ENCODE peak calls at places on chromosomes 2 and 18, in five cellular contexts. One of them, this sample, is unnamed.

GRCh38 chr2:234968633-234969328 is 17.0 kb downstream of the SH3BP4 start:
- DNase-seq in GM10248: no peak
- DNase-seq in psoas muscle: no peak
- DNase-seq in gastrocnemius medialis: no peak
- DNase-seq in cardiac fibroblast: no peak
- DNase-seq in this sample: no peak

GRCh38 chr2:105510761-105511669 is 112.2 kb upstream of the FHL2 start:
- DNase-seq in gastrocnemius medialis: no peak
- DNase-seq in GM10248: no peak
- DNase-seq in psoas muscle: no peak
- DNase-seq in cardiac fibroblast: peak
- DNase-seq in this sample: no peak

GRCh38 chr18:52588916-52589315 is 248.9 kb downstream of the DCC start:
- DNase-seq in psoas muscle: no peak
- DNase-seq in GM10248: no peak
- DNase-seq in gastrocnemius medialis: no peak
- DNase-seq in cardiac fibroblast: no peak
- DNase-seq in this sample: no peak

GRCh38 chr2:111986116-111986900 is 68.8 kb upstream of the TMEM87B start:
- DNase-seq in GM10248: no peak
- DNase-seq in gastrocnemius medialis: no peak
- DNase-seq in psoas muscle: no peak
- DNase-seq in cardiac fibroblast: no peak
- DNase-seq in this sample: no peak

GRCh38 chr2:147843421-147843863 is 1.4 kb upstream of the ACVR2A start:
- DNase-seq in cardiac fibroblast: no peak
- DNase-seq in gastrocnemius medialis: no peak
- DNase-seq in GM10248: no peak
- DNase-seq in psoas muscle: no peak
- DNase-seq in this sample: no peak

GRCh38 chr2:174740718-174741117 is 23.6 kb downstream of the CHRNA1 start:
- DNase-seq in cardiac fibroblast: no peak
- DNase-seq in GM10248: no peak
- DNase-seq in gastrocnemius medialis: no peak
- DNase-seq in psoas muscle: no peak
- DNase-seq in this sample: no peak

GRCh38 chr2:208466133-208466919 is 59.7 kb downstream of the PTH2R start:
- DNase-seq in psoas muscle: no peak
- DNase-seq in cardiac fibroblast: peak
- DNase-seq in gastrocnemius medialis: no peak
- DNase-seq in GM10248: peak
- DNase-seq in this sample: peak

GRCh38 chr18:457120-457519 is 43.4 kb downstream of the COLEC12 start:
- DNase-seq in cardiac fibroblast: peak
- DNase-seq in GM10248: no peak
- DNase-seq in gastrocnemius medialis: peak
- DNase-seq in psoas muscle: peak
- DNase-seq in this sample: peak

GRCh38 chr2:47269316-47270232 is 114.5 kb upstream of the STPG4 start:
- DNase-seq in gastrocnemius medialis: peak
- DNase-seq in psoas muscle: peak
- DNase-seq in cardiac fibroblast: peak
- DNase-seq in GM10248: no peak
- DNase-seq in this sample: no peak

GRCh38 chr2:201201371-201201770 is 18.4 kb downstream of the CASP10 start:
- DNase-seq in GM10248: no peak
- DNase-seq in gastrocnemius medialis: no peak
- DNase-seq in cardiac fibroblast: no peak
- DNase-seq in psoas muscle: no peak
- DNase-seq in this sample: no peak

GRCh38 chr2:42613281-42614064 is 45.0 kb downstream of the MTA3 start:
- DNase-seq in cardiac fibroblast: peak
- DNase-seq in psoas muscle: no peak
- DNase-seq in GM10248: no peak
- DNase-seq in gastrocnemius medialis: no peak
- DNase-seq in this sample: no peak

GRCh38 chr2:213001285-213001910 is 150.0 kb downstream of the IKZF2 start:
- DNase-seq in cardiac fibroblast: no peak
- DNase-seq in GM10248: no peak
- DNase-seq in gastrocnemius medialis: no peak
- DNase-seq in psoas muscle: no peak
- DNase-seq in this sample: no peak

GRCh38 chr2:146579154-146579930 is 1265.5 kb upstream of the ACVR2A start:
- DNase-seq in psoas muscle: no peak
- DNase-seq in gastrocnemius medialis: no peak
- DNase-seq in cardiac fibroblast: peak
- DNase-seq in GM10248: no peak
- DNase-seq in this sample: no peak

GRCh38 chr18:29087616-29088246 is 910.8 kb upstream of the CDH2 start:
- DNase-seq in cardiac fibroblast: no peak
- DNase-seq in GM10248: no peak
- DNase-seq in psoas muscle: no peak
- DNase-seq in gastrocnemius medialis: no peak
- DNase-seq in this sample: no peak

GRCh38 chr18:57791911-57792310 is 11.2 kb downstream of the ATP8B1 start:
- DNase-seq in cardiac fibroblast: no peak
- DNase-seq in GM10248: no peak
- DNase-seq in psoas muscle: no peak
- DNase-seq in gastrocnemius medialis: no peak
- DNase-seq in this sample: no peak

GRCh38 chr2:241975593-241976284 is 106.2 kb downstream of the RTP5 start:
- DNase-seq in cardiac fibroblast: peak
- DNase-seq in GM10248: no peak
- DNase-seq in psoas muscle: no peak
- DNase-seq in gastrocnemius medialis: no peak
- DNase-seq in this sample: no peak

GRCh38 chr2:154403242-154403790 is 295.2 kb upstream of the KCNJ3 start:
- DNase-seq in cardiac fibroblast: no peak
- DNase-seq in gastrocnemius medialis: no peak
- DNase-seq in GM10248: no peak
- DNase-seq in psoas muscle: no peak
- DNase-seq in this sample: no peak

GRCh38 chr18:58732471-58732870 is 61.2 kb downstream of the MALT1 start:
- DNase-seq in gastrocnemius medialis: no peak
- DNase-seq in GM10248: no peak
- DNase-seq in psoas muscle: no peak
- DNase-seq in cardiac fibroblast: no peak
- DNase-seq in this sample: no peak

GRCh38 chr2:30645745-30646119 is 161.5 kb downstream of the CAPN13 start:
- DNase-seq in GM10248: no peak
- DNase-seq in cardiac fibroblast: no peak
- DNase-seq in gastrocnemius medialis: no peak
- DNase-seq in psoas muscle: no peak
- DNase-seq in this sample: no peak

GRCh38 chr2:18475884-18476283 is 84.6 kb downstream of the RDH14 start:
- DNase-seq in cardiac fibroblast: no peak
- DNase-seq in psoas muscle: no peak
- DNase-seq in GM10248: no peak
- DNase-seq in gastrocnemius medialis: no peak
- DNase-seq in this sample: no peak

GRCh38 chr2:191180712-191181111 is 29.9 kb upstream of the STAT4 start:
- DNase-seq in cardiac fibroblast: peak
- DNase-seq in GM10248: no peak
- DNase-seq in psoas muscle: no peak
- DNase-seq in gastrocnemius medialis: no peak
- DNase-seq in this sample: no peak

GRCh38 chr2:220279372-220279771 is 651.9 kb downstream of the SLC4A3 start:
- DNase-seq in gastrocnemius medialis: no peak
- DNase-seq in cardiac fibroblast: peak
- DNase-seq in psoas muscle: no peak
- DNase-seq in GM10248: no peak
- DNase-seq in this sample: no peak

GRCh38 chr2:155546715-155547555 is 785.6 kb downstream of the NR4A2 start:
- DNase-seq in cardiac fibroblast: peak
- DNase-seq in gastrocnemius medialis: no peak
- DNase-seq in GM10248: no peak
- DNase-seq in psoas muscle: no peak
- DNase-seq in this sample: no peak

GRCh38 chr2:43218550-43219382 is 7.6 kb downstream of the ZFP36L2 start:
- DNase-seq in psoas muscle: peak
- DNase-seq in GM10248: no peak
- DNase-seq in gastrocnemius medialis: no peak
- DNase-seq in cardiac fibroblast: peak
- DNase-seq in this sample: no peak

GRCh38 chr2:178359192-178359912 is 91.6 kb downstream of the PRKRA start:
- DNase-seq in gastrocnemius medialis: no peak
- DNase-seq in GM10248: no peak
- DNase-seq in psoas muscle: no peak
- DNase-seq in cardiac fibroblast: no peak
- DNase-seq in this sample: no peak

GRCh38 chr2:55408946-55409868 is 10.4 kb downstream of the CCDC88A start:
- DNase-seq in GM10248: no peak
- DNase-seq in gastrocnemius medialis: no peak
- DNase-seq in psoas muscle: no peak
- DNase-seq in cardiac fibroblast: peak
- DNase-seq in this sample: no peak

GRCh38 chr2:152222975-152223638 is 47.5 kb upstream of the STAM2 start:
- DNase-seq in GM10248: no peak
- DNase-seq in cardiac fibroblast: peak
- DNase-seq in psoas muscle: peak
- DNase-seq in gastrocnemius medialis: peak
- DNase-seq in this sample: no peak

GRCh38 chr2:236882931-236883330 is 202.8 kb upstream of the COPS8 start:
- DNase-seq in GM10248: no peak
- DNase-seq in psoas muscle: no peak
- DNase-seq in gastrocnemius medialis: no peak
- DNase-seq in cardiac fibroblast: no peak
- DNase-seq in this sample: no peak

GRCh38 chr2:233114421-233114861 is 54.3 kb downstream of the INPP5D start:
- DNase-seq in cardiac fibroblast: no peak
- DNase-seq in psoas muscle: no peak
- DNase-seq in GM10248: no peak
- DNase-seq in gastrocnemius medialis: no peak
- DNase-seq in this sample: no peak

GRCh38 chr2:190335225-190335559 is 8.2 kb upstream of the INPP1 start:
- DNase-seq in cardiac fibroblast: no peak
- DNase-seq in gastrocnemius medialis: no peak
- DNase-seq in psoas muscle: no peak
- DNase-seq in GM10248: no peak
- DNase-seq in this sample: no peak

GRCh38 chr2:37168217-37168981 is 11.6 kb upstream of the EIF2AK2 start:
- DNase-seq in psoas muscle: no peak
- DNase-seq in cardiac fibroblast: peak
- DNase-seq in GM10248: peak
- DNase-seq in gastrocnemius medialis: no peak
- DNase-seq in this sample: peak

DNA sequence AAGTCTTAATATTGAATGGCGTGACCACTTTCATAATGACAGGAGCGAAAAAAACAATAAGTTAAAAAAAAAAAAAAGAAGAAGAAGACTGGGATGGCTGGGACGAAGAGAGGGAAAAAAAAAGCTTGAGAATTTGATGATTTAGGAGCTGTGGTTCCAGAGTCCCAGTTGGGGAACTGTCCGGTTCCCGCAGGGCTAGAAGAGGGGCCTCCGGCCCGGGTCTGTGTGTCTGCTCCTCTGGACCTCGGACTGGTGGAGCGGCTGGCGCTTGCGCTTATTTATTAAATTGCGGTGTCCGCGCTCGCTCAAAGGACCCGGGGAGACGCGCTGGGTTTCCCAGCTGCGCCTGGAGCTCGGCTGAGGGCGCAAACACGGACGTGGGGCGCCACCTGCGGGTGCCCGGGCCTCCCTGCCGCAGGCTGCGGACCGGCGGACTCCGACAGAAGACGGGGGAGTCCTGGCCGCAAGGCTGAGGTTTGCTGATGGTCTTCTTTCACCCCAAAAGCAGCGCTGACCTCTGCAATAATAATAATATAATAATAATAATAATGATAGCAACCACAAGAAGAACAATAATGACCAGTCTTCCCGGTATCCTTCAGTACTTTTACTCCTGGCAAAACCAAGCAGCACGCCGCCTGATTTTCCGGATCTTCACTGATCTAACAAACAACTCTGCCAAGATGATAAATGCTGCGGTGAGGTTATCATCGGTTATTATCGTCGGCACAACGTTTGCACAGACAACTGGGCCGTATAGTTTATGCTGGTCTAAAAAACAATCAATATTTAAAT is at the start of gene CBLN2:
- DNase-seq in psoas muscle: no peak
- DNase-seq in GM10248: peak
- DNase-seq in gastrocnemius medialis: no peak
- DNase-seq in cardiac fibroblast: peak
- DNase-seq in this sample: peak
- TF ChIP-seq CTCF in psoas muscle: no peak
- TF ChIP-seq CTCF in GM10248: peak
- TF ChIP-seq CTCF in gastrocnemius medialis: no peak
- TF ChIP-seq CTCF in cardiac fibroblast: peak
- TF ChIP-seq CTCF in this sample: peak

GRCh38 chr2:104412384-104412783 is 441.5 kb upstream of the POU3F3 start:
- DNase-seq in psoas muscle: no peak
- DNase-seq in GM10248: peak
- DNase-seq in gastrocnemius medialis: no peak
- DNase-seq in cardiac fibroblast: no peak
- DNase-seq in this sample: peak
- TF ChIP-seq CTCF in psoas muscle: peak
- TF ChIP-seq CTCF in GM10248: peak
- TF ChIP-seq CTCF in gastrocnemius medialis: no peak
- TF ChIP-seq CTCF in cardiac fibroblast: no peak
- TF ChIP-seq CTCF in this sample: peak

DNA sequence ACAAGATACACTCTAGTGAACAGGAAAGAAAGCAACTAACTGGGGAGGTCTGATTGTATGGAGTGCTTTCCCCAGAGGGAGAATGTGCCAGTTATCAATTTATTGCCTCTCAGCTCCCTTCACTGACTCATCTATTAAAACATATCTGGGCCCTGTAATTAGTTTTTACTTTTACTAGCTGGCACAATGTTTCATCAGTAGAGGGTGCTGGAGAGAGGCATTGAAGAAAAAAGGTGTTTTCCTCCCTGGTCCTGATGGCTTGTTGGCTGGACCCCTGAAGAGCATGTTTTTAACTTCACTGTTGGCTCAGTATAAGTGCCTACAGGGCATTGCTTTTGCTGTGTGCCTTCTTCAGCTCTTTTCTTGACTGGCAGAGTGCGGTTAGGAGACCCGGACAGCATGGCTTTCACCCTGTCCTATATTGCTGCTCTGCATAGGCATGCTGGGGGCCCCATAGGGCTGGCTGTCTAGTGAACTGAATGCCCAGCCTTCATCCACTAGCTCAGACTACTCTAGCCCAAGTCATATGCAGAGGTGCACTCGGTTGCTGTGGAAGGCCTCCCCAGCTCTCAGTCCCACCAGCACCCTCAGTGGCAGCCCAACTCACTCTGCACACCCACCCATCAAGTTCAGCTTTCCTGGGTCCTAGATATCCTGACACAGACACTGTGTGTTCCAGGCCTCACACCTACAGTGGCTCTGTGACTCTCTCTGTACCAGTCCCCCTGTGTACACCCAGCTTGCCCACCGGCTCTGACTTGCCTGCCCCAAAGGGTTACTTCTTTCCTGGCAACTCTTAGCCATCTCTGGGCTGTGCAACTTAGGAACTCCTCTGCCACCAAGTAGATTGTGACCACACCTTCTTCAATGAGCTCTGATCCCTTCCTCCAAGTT is 62.3 kb upstream of the ACYP2 start:
- DNase-seq in gastrocnemius medialis: no peak
- DNase-seq in cardiac fibroblast: no peak
- DNase-seq in GM10248: no peak
- DNase-seq in psoas muscle: no peak
- DNase-seq in this sample: no peak
- TF ChIP-seq CTCF in gastrocnemius medialis: no peak
- TF ChIP-seq CTCF in cardiac fibroblast: peak
- TF ChIP-seq CTCF in GM10248: peak
- TF ChIP-seq CTCF in psoas muscle: no peak
- TF ChIP-seq CTCF in this sample: no peak

GRCh38 chr2:199596549-199596948 is 138.8 kb upstream of the SATB2 start:
- DNase-seq in psoas muscle: no peak
- DNase-seq in gastrocnemius medialis: no peak
- DNase-seq in cardiac fibroblast: peak
- DNase-seq in GM10248: no peak
- DNase-seq in this sample: no peak
- TF ChIP-seq CTCF in psoas muscle: peak
- TF ChIP-seq CTCF in gastrocnemius medialis: no peak
- TF ChIP-seq CTCF in cardiac fibroblast: peak
- TF ChIP-seq CTCF in GM10248: peak
- TF ChIP-seq CTCF in this sample: peak